ENCODE peak calls at places on chromosome 3, in six cellular contexts. One of them, this sample, is unnamed.

GRCh38 chr3:139937674-139938279 is 2.8 kb downstream of the CLSTN2 start:
- DNase-seq in A549: peak; percentile 15
- DNase-seq in K562: peak; percentile 57
- DNase-seq in HepG2: no peak
- DNase-seq in GM12878: no peak
- DNase-seq in endothelial cell of umbilical vein: peak; percentile 34
- DNase-seq in this sample: peak; percentile 31

GRCh38 chr3:71031914-71032521 is 551.5 kb downstream of the FOXP1 start:
- DNase-seq in A549: no peak
- DNase-seq in K562: no peak
- DNase-seq in HepG2: no peak
- DNase-seq in GM12878: no peak
- DNase-seq in endothelial cell of umbilical vein: peak; percentile 49
- DNase-seq in this sample: no peak

GRCh38 chr3:141795719-141796435 is 32.7 kb downstream of the GRK7 start:
- DNase-seq in A549: no peak
- DNase-seq in K562: no peak
- DNase-seq in HepG2: no peak
- DNase-seq in GM12878: no peak
- DNase-seq in endothelial cell of umbilical vein: no peak
- DNase-seq in this sample: peak; percentile 88

GRCh38 chr3:156024904-156025303 is 95.5 kb upstream of the KCNAB1 start:
- DNase-seq in A549: peak; percentile 9
- DNase-seq in K562: no peak
- DNase-seq in HepG2: no peak
- DNase-seq in GM12878: no peak
- DNase-seq in endothelial cell of umbilical vein: no peak
- DNase-seq in this sample: no peak

GRCh38 chr3:17444865-17445264 is 297.6 kb downstream of the TBC1D5 start:
- DNase-seq in A549: no peak
- DNase-seq in K562: no peak
- DNase-seq in HepG2: no peak
- DNase-seq in GM12878: no peak
- DNase-seq in endothelial cell of umbilical vein: no peak
- DNase-seq in this sample: no peak

GRCh38 chr3:149411583-149411982 is 34.1 kb upstream of the TM4SF1 start:
- DNase-seq in A549: no peak
- DNase-seq in K562: no peak
- DNase-seq in HepG2: no peak
- DNase-seq in GM12878: no peak
- DNase-seq in endothelial cell of umbilical vein: peak; percentile 6
- DNase-seq in this sample: no peak

GRCh38 chr3:197505796-197506553 is 49.8 kb downstream of the BDH1 start:
- DNase-seq in A549: no peak
- DNase-seq in K562: no peak
- DNase-seq in HepG2: no peak
- DNase-seq in GM12878: no peak
- DNase-seq in endothelial cell of umbilical vein: no peak
- DNase-seq in this sample: no peak

GRCh38 chr3:56955551-56956131 is 104.8 kb upstream of the SPATA12 start:
- DNase-seq in A549: no peak
- DNase-seq in K562: no peak
- DNase-seq in HepG2: no peak
- DNase-seq in GM12878: no peak
- DNase-seq in endothelial cell of umbilical vein: no peak
- DNase-seq in this sample: no peak

GRCh38 chr3:194089357-194090177 is 46.4 kb upstream of the HES1 start:
- DNase-seq in A549: peak; percentile 94
- DNase-seq in K562: peak; percentile 86
- DNase-seq in HepG2: peak; percentile 71
- DNase-seq in GM12878: no peak
- DNase-seq in endothelial cell of umbilical vein: peak; percentile 99
- DNase-seq in this sample: peak; percentile 99

GRCh38 chr3:115397433-115397832 is 225.9 kb upstream of the GAP43 start:
- DNase-seq in A549: no peak
- DNase-seq in K562: no peak
- DNase-seq in HepG2: no peak
- DNase-seq in GM12878: no peak
- DNase-seq in endothelial cell of umbilical vein: peak; percentile 39
- DNase-seq in this sample: no peak

GRCh38 chr3:114336122-114336697 is 42.4 kb downstream of the TIGIT start:
- DNase-seq in A549: no peak
- DNase-seq in K562: no peak
- DNase-seq in HepG2: no peak
- DNase-seq in GM12878: no peak
- DNase-seq in endothelial cell of umbilical vein: peak; percentile 18
- DNase-seq in this sample: no peak
- TF ChIP-seq MYC in A549: no peak
- TF ChIP-seq MYC in K562: no peak
- TF ChIP-seq MYC in HepG2: no peak
- TF ChIP-seq MYC in GM12878: no peak
- TF ChIP-seq MYC in endothelial cell of umbilical vein: no peak
- TF ChIP-seq MYC in this sample: no peak

GRCh38 chr3:119276657-119277056 is 17.5 kb upstream of the ARHGAP31 start:
- DNase-seq in A549: no peak
- DNase-seq in K562: no peak
- DNase-seq in HepG2: no peak
- DNase-seq in GM12878: no peak
- DNase-seq in endothelial cell of umbilical vein: no peak
- DNase-seq in this sample: no peak

GRCh38 chr3:119279101-119279554 is 15.1 kb upstream of the ARHGAP31 start:
- DNase-seq in A549: peak; percentile 10
- DNase-seq in K562: no peak
- DNase-seq in HepG2: no peak
- DNase-seq in GM12878: no peak
- DNase-seq in endothelial cell of umbilical vein: peak; percentile 93
- DNase-seq in this sample: no peak

GRCh38 chr3:119279844-119280243 is 14.3 kb upstream of the ARHGAP31 start:
- DNase-seq in A549: no peak
- DNase-seq in K562: no peak
- DNase-seq in HepG2: no peak
- DNase-seq in GM12878: no peak
- DNase-seq in endothelial cell of umbilical vein: peak; percentile 56
- DNase-seq in this sample: no peak
- TF ChIP-seq MYC in A549: no peak
- TF ChIP-seq MYC in K562: no peak
- TF ChIP-seq MYC in HepG2: no peak
- TF ChIP-seq MYC in GM12878: no peak
- TF ChIP-seq MYC in endothelial cell of umbilical vein: no peak
- TF ChIP-seq MYC in this sample: no peak

GRCh38 chr3:119352235-119352634 is 58.1 kb downstream of the ARHGAP31 start:
- DNase-seq in A549: no peak
- DNase-seq in K562: no peak
- DNase-seq in HepG2: no peak
- DNase-seq in GM12878: peak; percentile 79
- DNase-seq in endothelial cell of umbilical vein: no peak
- DNase-seq in this sample: peak; percentile 75
- TF ChIP-seq MYC in A549: no peak
- TF ChIP-seq MYC in K562: no peak
- TF ChIP-seq MYC in HepG2: no peak
- TF ChIP-seq MYC in GM12878: no peak
- TF ChIP-seq MYC in endothelial cell of umbilical vein: no peak
- TF ChIP-seq MYC in this sample: no peak

GRCh38 chr3:35216501-35217266 is 422.6 kb upstream of the ARPP21 start:
- DNase-seq in A549: no peak
- DNase-seq in K562: no peak
- DNase-seq in HepG2: no peak
- DNase-seq in GM12878: no peak
- DNase-seq in endothelial cell of umbilical vein: no peak
- DNase-seq in this sample: no peak
- TF ChIP-seq MYC in A549: no peak
- TF ChIP-seq MYC in K562: no peak
- TF ChIP-seq MYC in HepG2: no peak
- TF ChIP-seq MYC in GM12878: no peak
- TF ChIP-seq MYC in endothelial cell of umbilical vein: no peak
- TF ChIP-seq MYC in this sample: no peak

GRCh38 chr3:13002398-13003124 is 70.7 kb downstream of the IQSEC1 start:
- DNase-seq in A549: no peak
- DNase-seq in K562: no peak
- DNase-seq in HepG2: no peak
- DNase-seq in GM12878: peak; percentile 89
- DNase-seq in endothelial cell of umbilical vein: no peak
- DNase-seq in this sample: no peak

GRCh38 chr3:12998648-12999047 is 74.6 kb downstream of the IQSEC1 start:
- DNase-seq in A549: no peak
- DNase-seq in K562: no peak
- DNase-seq in HepG2: no peak
- DNase-seq in GM12878: no peak
- DNase-seq in endothelial cell of umbilical vein: no peak
- DNase-seq in this sample: peak; percentile 63

GRCh38 chr3:12997387-12997786 is 75.8 kb downstream of the IQSEC1 start:
- DNase-seq in A549: no peak
- DNase-seq in K562: no peak
- DNase-seq in HepG2: no peak
- DNase-seq in GM12878: no peak
- DNase-seq in endothelial cell of umbilical vein: no peak
- DNase-seq in this sample: no peak

GRCh38 chr3:12996181-12996506 is 77.1 kb downstream of the IQSEC1 start:
- DNase-seq in A549: no peak
- DNase-seq in K562: no peak
- DNase-seq in HepG2: no peak
- DNase-seq in GM12878: no peak
- DNase-seq in endothelial cell of umbilical vein: no peak
- DNase-seq in this sample: no peak

DNA sequence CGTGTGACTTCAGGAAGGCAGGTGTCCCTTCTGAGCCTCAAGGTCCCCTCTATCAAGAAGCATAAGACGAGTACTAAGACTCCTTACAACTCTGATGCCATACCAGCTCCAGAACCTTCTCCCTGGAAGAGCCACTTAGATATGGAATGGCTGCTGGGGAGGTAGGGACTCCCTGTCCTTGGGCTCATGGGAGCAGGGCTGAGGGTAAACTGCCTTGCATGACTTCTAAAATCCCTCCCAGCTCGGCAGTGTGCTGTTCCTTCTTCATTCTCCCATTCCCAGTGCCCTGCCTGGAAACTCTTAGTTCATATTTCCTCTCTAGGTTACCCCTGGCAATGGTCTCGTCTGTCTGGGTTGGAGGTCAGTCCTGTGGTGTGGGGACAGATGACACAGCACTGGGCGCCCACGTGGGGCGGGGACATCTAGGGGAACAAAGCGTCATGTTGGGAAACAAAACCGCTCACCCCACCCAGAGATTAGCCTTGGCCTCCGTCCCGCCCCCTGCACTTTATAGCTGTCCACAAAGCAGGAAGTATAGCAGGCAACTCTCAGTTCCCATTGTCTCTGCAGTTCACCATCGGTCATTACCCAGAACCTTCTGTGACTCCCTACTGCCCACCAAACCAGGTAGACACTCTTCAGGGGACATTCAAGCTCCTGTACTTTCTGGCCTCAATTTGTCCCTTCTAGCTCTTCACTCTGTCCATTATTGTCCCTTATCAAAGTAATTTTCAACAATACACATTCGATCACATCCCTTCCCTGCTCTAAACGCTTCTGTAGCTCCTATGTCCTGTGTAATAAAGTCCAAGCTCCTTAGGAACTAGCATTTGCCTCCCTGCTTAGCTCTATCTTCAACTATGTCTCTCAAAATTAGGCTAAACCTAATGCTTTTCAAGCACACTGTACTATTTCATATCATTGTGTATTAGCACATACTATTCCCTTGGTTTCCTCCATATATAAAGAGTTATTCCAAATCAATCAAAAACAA is 73.8 kb downstream of the IQSEC1 start:
- DNase-seq in A549: no peak
- DNase-seq in K562: peak; percentile 95
- DNase-seq in HepG2: peak; percentile 92
- DNase-seq in GM12878: no peak
- DNase-seq in endothelial cell of umbilical vein: no peak
- DNase-seq in this sample: peak; percentile 97
- TF ChIP-seq MYC in A549: no peak
- TF ChIP-seq MYC in K562: no peak
- TF ChIP-seq MYC in HepG2: peak; percentile 58
- TF ChIP-seq MYC in GM12878: no peak
- TF ChIP-seq MYC in endothelial cell of umbilical vein: no peak
- TF ChIP-seq MYC in this sample: peak; percentile 90

GRCh38 chr3:147007736-147008245 is 398.6 kb downstream of the ZIC4 start:
- DNase-seq in A549: no peak
- DNase-seq in K562: no peak
- DNase-seq in HepG2: no peak
- DNase-seq in GM12878: no peak
- DNase-seq in endothelial cell of umbilical vein: no peak
- DNase-seq in this sample: no peak
- TF ChIP-seq MYC in A549: no peak
- TF ChIP-seq MYC in K562: no peak
- TF ChIP-seq MYC in HepG2: no peak
- TF ChIP-seq MYC in GM12878: no peak
- TF ChIP-seq MYC in endothelial cell of umbilical vein: no peak
- TF ChIP-seq MYC in this sample: no peak